ENCODE peak calls at places on chromosomes 7 and 10, in eight cellular contexts. One of them, this sample, is unnamed.

GRCh38 chr7:70571403-70571911 is 560.5 kb upstream of the GALNT17 start:
- DNase-seq in fibroblast of lung: peak; percentile 33
- DNase-seq in PC-9: no peak
- DNase-seq in K562: no peak
- DNase-seq in dorsolateral prefrontal cortex: no peak
- DNase-seq in BJ: no peak
- DNase-seq in tibial nerve: no peak
- DNase-seq in body of pancreas: peak; percentile 15
- DNase-seq in this sample: peak; percentile 20

GRCh38 chr7:157718303-157719007 is 381.7 kb downstream of the DNAJB6 start:
- DNase-seq in dorsolateral prefrontal cortex: no peak
- DNase-seq in BJ: no peak
- DNase-seq in K562: no peak
- DNase-seq in tibial nerve: no peak
- DNase-seq in fibroblast of lung: no peak
- DNase-seq in body of pancreas: no peak
- DNase-seq in PC-9: no peak
- DNase-seq in this sample: no peak

GRCh38 chr7:39624935-39625694 is 1.7 kb downstream of the RALA start:
- DNase-seq in fibroblast of lung: peak; percentile 89
- DNase-seq in BJ: no peak
- DNase-seq in K562: peak; percentile 42
- DNase-seq in PC-9: no peak
- DNase-seq in tibial nerve: no peak
- DNase-seq in dorsolateral prefrontal cortex: no peak
- DNase-seq in body of pancreas: no peak
- DNase-seq in this sample: no peak

GRCh38 chr10:11270135-11270857 is 252.6 kb downstream of the CELF2 start:
- DNase-seq in body of pancreas: peak; percentile 78
- DNase-seq in tibial nerve: peak; percentile 74
- DNase-seq in dorsolateral prefrontal cortex: peak; percentile 75
- DNase-seq in PC-9: peak; percentile 47
- DNase-seq in BJ: no peak
- DNase-seq in K562: peak; percentile 88
- DNase-seq in fibroblast of lung: peak; percentile 71
- DNase-seq in this sample: peak; percentile 71

GRCh38 chr10:63516207-63516606 is 5.0 kb upstream of the REEP3 start:
- DNase-seq in body of pancreas: no peak
- DNase-seq in tibial nerve: no peak
- DNase-seq in PC-9: no peak
- DNase-seq in fibroblast of lung: no peak
- DNase-seq in K562: no peak
- DNase-seq in BJ: no peak
- DNase-seq in dorsolateral prefrontal cortex: no peak
- DNase-seq in this sample: no peak

GRCh38 chr7:35801392-35802101 is 690 bp downstream of the SEPTIN7 start:
- DNase-seq in BJ: no peak
- DNase-seq in body of pancreas: peak; percentile 62
- DNase-seq in K562: peak; percentile 68
- DNase-seq in dorsolateral prefrontal cortex: peak; percentile 84
- DNase-seq in tibial nerve: peak; percentile 61
- DNase-seq in fibroblast of lung: peak; percentile 74
- DNase-seq in PC-9: peak; percentile 76
- DNase-seq in this sample: peak; percentile 68

GRCh38 chr10:112539340-112539739 is 92.3 kb downstream of the VTI1A start:
- DNase-seq in fibroblast of lung: no peak
- DNase-seq in dorsolateral prefrontal cortex: no peak
- DNase-seq in tibial nerve: no peak
- DNase-seq in K562: no peak
- DNase-seq in BJ: no peak
- DNase-seq in body of pancreas: no peak
- DNase-seq in PC-9: no peak
- DNase-seq in this sample: no peak

GRCh38 chr7:133135451-133135850 is 53.6 kb upstream of the CHCHD3 start:
- DNase-seq in tibial nerve: no peak
- DNase-seq in fibroblast of lung: no peak
- DNase-seq in body of pancreas: no peak
- DNase-seq in K562: no peak
- DNase-seq in BJ: no peak
- DNase-seq in dorsolateral prefrontal cortex: no peak
- DNase-seq in PC-9: no peak
- DNase-seq in this sample: no peak

GRCh38 chr10:71970331-71970730 is 6.1 kb downstream of the CHST3 start:
- DNase-seq in K562: peak; percentile 75
- DNase-seq in tibial nerve: peak; percentile 49
- DNase-seq in dorsolateral prefrontal cortex: no peak
- DNase-seq in fibroblast of lung: no peak
- DNase-seq in PC-9: peak; percentile 76
- DNase-seq in BJ: no peak
- DNase-seq in body of pancreas: peak; percentile 40
- DNase-seq in this sample: no peak

GRCh38 chr10:3825862-3826351 is 40.9 kb upstream of the KLF6 start:
- DNase-seq in PC-9: no peak
- DNase-seq in fibroblast of lung: no peak
- DNase-seq in tibial nerve: no peak
- DNase-seq in body of pancreas: no peak
- DNase-seq in dorsolateral prefrontal cortex: no peak
- DNase-seq in BJ: no peak
- DNase-seq in K562: no peak
- DNase-seq in this sample: no peak

GRCh38 chr7:33108591-33108930 is 643 bp downstream of the RP9 start:
- DNase-seq in PC-9: peak; percentile 33
- DNase-seq in BJ: no peak
- DNase-seq in K562: peak; percentile 55
- DNase-seq in fibroblast of lung: peak; percentile 11
- DNase-seq in dorsolateral prefrontal cortex: no peak
- DNase-seq in body of pancreas: no peak
- DNase-seq in tibial nerve: no peak
- DNase-seq in this sample: peak; percentile 11

GRCh38 chr7:33109758-33110238 is 594 bp upstream of the RP9 start:
- DNase-seq in fibroblast of lung: no peak
- DNase-seq in body of pancreas: no peak
- DNase-seq in dorsolateral prefrontal cortex: peak; percentile 62
- DNase-seq in tibial nerve: no peak
- DNase-seq in BJ: no peak
- DNase-seq in K562: no peak
- DNase-seq in PC-9: no peak
- DNase-seq in this sample: peak; percentile 50

GRCh38 chr7:33111614-33112013 is 2.4 kb upstream of the RP9 start:
- DNase-seq in BJ: no peak
- DNase-seq in body of pancreas: no peak
- DNase-seq in fibroblast of lung: no peak
- DNase-seq in tibial nerve: no peak
- DNase-seq in dorsolateral prefrontal cortex: no peak
- DNase-seq in PC-9: no peak
- DNase-seq in K562: no peak
- DNase-seq in this sample: no peak

GRCh38 chr7:33107136-33108066 is 1.8 kb downstream of the RP9 start:
- DNase-seq in BJ: no peak
- DNase-seq in K562: peak; percentile 64
- DNase-seq in dorsolateral prefrontal cortex: no peak
- DNase-seq in body of pancreas: peak; percentile 24
- DNase-seq in tibial nerve: peak; percentile 28
- DNase-seq in PC-9: peak; percentile 23
- DNase-seq in fibroblast of lung: peak; percentile 63
- DNase-seq in this sample: peak; percentile 18

DNA sequence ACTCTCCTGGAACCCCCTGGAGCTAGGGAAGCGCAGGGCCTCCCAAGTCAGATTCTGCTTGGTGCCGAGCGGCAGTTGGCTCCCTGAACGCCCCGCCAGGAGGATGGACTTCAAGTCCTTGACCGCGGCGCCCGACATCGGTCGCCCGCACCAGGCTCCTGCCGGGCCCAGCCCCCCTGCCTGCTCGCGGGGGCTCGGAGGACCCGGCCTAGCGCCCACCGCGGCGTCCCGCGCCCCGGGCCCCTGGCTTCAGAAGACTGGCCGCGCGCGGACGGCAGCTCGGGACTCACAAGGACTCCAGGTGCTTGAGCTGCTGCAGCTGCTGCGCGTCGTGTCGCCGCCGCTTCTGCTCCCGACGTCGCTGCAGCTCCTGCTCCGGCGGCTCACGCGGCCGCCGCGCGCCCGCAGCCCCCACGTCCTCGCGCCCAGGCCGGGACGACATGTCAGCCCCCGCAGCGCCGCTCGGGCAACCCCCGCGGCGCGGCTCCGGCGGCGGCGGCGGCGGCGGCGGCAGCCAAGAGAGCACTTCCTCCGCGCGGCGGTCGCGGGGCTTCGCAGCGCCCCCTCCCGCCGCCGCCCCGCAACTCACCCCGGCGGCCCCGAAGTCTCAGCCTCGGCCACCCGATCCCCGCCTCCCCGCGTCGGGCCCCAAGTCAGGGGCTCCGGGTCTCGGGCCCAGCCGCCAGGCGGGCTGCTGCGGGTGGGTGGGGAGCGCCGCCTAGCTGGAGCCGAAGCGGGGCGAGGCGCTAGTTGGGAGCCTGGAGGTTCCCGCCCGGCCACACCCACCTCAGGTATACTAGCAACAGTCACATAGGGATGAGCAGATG is at the start of gene RP9:
- DNase-seq in fibroblast of lung: peak; percentile 45
- DNase-seq in tibial nerve: peak; percentile 33
- DNase-seq in body of pancreas: peak; percentile 59
- DNase-seq in dorsolateral prefrontal cortex: peak; percentile 70
- DNase-seq in BJ: no peak
- DNase-seq in PC-9: peak; percentile 80
- DNase-seq in K562: peak; percentile 88
- DNase-seq in this sample: peak; percentile 72
- H3K4me3 ChIP-seq in fibroblast of lung: peak within 1 kb of the TSS; percentile 52
- H3K4me3 ChIP-seq in tibial nerve: peak within 1 kb of the TSS; percentile 64
- H3K4me3 ChIP-seq in body of pancreas: peak within 1 kb of the TSS; percentile 99
- H3K4me3 ChIP-seq in dorsolateral prefrontal cortex: peak within 1 kb of the TSS; percentile 94
- H3K4me3 ChIP-seq in BJ: peak within 1 kb of the TSS; percentile 60
- H3K4me3 ChIP-seq in PC-9: peak within 1 kb of the TSS; percentile 69
- H3K4me3 ChIP-seq in K562: peak within 1 kb of the TSS; percentile 99
- H3K4me3 ChIP-seq in this sample: peak within 1 kb of the TSS; percentile 71

DNA sequence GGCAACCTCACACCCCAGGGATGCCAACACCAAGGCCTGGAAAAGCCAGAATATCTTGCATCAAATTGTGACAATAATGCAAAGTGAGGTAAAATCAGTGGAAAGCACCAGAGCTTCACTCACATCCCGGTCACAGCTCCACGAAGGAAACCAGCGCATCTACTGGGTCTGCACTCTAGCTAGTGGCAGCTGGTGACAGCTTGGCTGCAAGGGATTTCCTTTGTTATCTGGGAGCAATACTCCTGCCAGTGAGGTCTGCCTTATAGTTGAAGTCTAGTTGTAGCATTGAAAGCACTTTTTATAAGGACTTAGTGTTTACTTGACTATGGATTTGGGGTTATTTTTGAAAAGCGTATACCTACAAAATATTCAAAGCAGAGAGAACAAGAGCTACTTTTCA is 26.0 kb downstream of the WDFY4 start:
- DNase-seq in BJ: no peak
- DNase-seq in fibroblast of lung: no peak
- DNase-seq in tibial nerve: no peak
- DNase-seq in PC-9: no peak
- DNase-seq in body of pancreas: no peak
- DNase-seq in dorsolateral prefrontal cortex: no peak
- DNase-seq in K562: no peak
- DNase-seq in this sample: no peak
- H3K27me3 ChIP-seq in BJ: peaks cover 1% of the 10 kb centered on the region
- H3K27me3 ChIP-seq in fibroblast of lung: peaks cover 7% of the 10 kb centered on the region
- H3K27me3 ChIP-seq in tibial nerve: no peaks in the 10 kb centered on the region
- H3K27me3 ChIP-seq in PC-9: peaks cover 73% of the 10 kb centered on the region
- H3K27me3 ChIP-seq in body of pancreas: no peaks in the 10 kb centered on the region
- H3K27me3 ChIP-seq in dorsolateral prefrontal cortex: no peaks in the 10 kb centered on the region
- H3K27me3 ChIP-seq in K562: peaks cover 10% of the 10 kb centered on the region
- H3K27me3 ChIP-seq in this sample: no peaks in the 10 kb centered on the region

DNA sequence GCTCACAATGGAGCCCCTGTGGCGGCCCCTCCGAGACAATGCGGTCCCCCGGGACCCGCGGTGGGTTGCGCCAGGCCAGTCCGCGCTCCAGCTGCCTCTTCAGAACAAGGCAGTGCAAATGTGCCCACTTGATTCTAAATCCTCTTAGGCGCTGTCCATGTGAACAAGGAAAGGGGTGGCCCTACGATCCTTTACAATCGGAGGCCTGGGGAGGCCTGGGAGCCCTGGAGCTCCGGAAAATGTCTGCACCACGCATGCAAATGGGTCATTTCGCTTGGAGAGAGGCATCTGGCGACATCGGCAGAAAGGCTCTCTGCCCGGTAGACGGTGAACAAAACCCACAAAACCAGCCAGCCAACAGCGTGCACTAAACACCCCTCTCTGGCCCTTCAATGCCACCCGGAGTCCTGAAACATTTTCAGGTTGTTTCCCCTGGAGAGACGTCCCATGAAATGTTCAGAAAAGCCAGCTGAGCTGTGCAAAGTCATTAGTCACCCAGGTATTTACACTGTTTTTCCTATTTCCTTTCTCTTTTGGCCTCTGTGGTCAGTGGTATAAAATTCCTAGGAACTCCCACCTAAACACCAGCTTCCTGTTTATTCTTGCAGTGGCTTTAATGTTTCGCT is 102.8 kb upstream of the ZNF438 start:
- DNase-seq in tibial nerve: no peak
- DNase-seq in body of pancreas: peak; percentile 22
- DNase-seq in PC-9: peak; percentile 46
- DNase-seq in BJ: no peak
- DNase-seq in dorsolateral prefrontal cortex: no peak
- DNase-seq in fibroblast of lung: peak; percentile 63
- DNase-seq in K562: no peak
- DNase-seq in this sample: peak; percentile 21
- H3K4me3 ChIP-seq in tibial nerve: peak overlapping the region; percentile 56
- H3K4me3 ChIP-seq in body of pancreas: no peak overlapping the region
- H3K4me3 ChIP-seq in PC-9: peak overlapping the region; percentile 56
- H3K4me3 ChIP-seq in BJ: peak overlapping the region; percentile 24
- H3K4me3 ChIP-seq in dorsolateral prefrontal cortex: peak overlapping the region; percentile 64
- H3K4me3 ChIP-seq in fibroblast of lung: peak overlapping the region; percentile 5
- H3K4me3 ChIP-seq in K562: no peak overlapping the region
- H3K4me3 ChIP-seq in this sample: peak overlapping the region; percentile 43

DNA sequence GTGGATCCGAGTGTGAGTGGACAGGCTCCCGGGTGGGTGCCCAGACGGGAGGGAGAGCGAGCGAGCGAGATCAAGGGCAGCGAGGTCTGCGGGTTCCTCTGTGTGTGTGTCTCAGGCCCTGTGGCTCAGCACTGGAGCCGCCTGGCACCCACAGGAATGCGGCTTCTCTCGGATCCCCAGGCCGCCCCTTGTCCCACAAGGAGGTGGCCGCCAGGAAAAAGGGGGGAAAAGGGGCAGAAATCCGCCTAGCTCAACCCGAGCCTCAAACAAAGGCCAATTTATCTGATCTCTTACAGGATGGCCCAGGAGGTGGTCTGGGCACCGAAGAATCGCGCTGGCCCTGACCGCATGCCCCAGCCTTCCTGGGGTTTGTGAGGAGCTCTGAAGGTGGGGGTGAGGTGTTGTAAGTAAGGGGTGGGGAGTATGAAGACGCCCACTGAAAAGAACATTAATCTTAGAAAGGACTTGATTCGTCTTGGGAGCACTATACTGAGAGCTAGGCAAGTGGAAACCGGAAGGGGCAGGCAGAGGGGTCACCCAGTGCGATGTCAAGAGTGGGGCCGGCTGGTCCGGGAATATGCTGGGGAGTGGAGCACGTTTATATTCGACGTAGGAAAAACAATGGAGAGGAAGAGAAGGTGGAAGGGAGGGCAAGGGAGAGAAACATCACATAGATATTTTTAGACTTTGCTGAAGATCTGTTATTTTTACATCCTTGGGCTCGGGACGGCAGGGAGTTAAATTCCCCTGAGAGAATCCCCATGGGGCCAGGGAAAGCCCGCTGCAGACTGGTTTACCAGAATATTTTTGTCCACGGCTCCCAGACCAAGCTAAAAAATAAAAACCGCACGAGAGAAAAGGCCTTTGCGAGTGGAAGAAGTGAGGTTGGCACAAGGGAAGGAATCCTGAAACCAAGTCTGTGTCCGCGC is 7.2 kb downstream of the DLX5 start:
- DNase-seq in dorsolateral prefrontal cortex: no peak
- DNase-seq in body of pancreas: no peak
- DNase-seq in PC-9: no peak
- DNase-seq in fibroblast of lung: no peak
- DNase-seq in K562: no peak
- DNase-seq in tibial nerve: no peak
- DNase-seq in BJ: no peak
- DNase-seq in this sample: no peak
- H3K27me3 ChIP-seq in dorsolateral prefrontal cortex: peaks cover 76% of the 10 kb centered on the region
- H3K27me3 ChIP-seq in body of pancreas: peaks cover 50% of the 10 kb centered on the region
- H3K27me3 ChIP-seq in PC-9: peaks cover 45% of the 10 kb centered on the region
- H3K27me3 ChIP-seq in fibroblast of lung: peaks cover 56% of the 10 kb centered on the region
- H3K27me3 ChIP-seq in K562: peaks cover 72% of the 10 kb centered on the region
- H3K27me3 ChIP-seq in tibial nerve: peaks cover 9% of the 10 kb centered on the region
- H3K27me3 ChIP-seq in BJ: peaks cover 30% of the 10 kb centered on the region
- H3K27me3 ChIP-seq in this sample: peaks cover 56% of the 10 kb centered on the region